ENCODE peak calls at places on chromosomes 7 and 10, in five cellular contexts. H is uterus, E is astrocyte of the spinal cord, N is AG08395, Z is T-helper 2 cell. Y is an unnamed sample.

GRCh38 chr7:92608380-92609322 is 18.5 kb upstream of the FAM133B start:
- DNase-seq in E (no peak), H (peak), Z (no peak), N (no peak), Y (no peak)

GRCh38 chr10:24238527-24239247 is 29.7 kb downstream of the KIAA1217 start:
- DNase-seq in H (no peak), Z (no peak), E (no peak), N (no peak), Y (peak)

GRCh38 chr7:27210441-27211083 is 10.7 kb upstream of the HOXA13 start:
- DNase-seq in Z (peak), E (no peak), H (peak), N (peak), Y (no peak)

GRCh38 chr10:87799860-87800259 is 18.2 kb downstream of the ATAD1 start:
- DNase-seq in N (no peak), E (no peak), H (no peak), Z (no peak), Y (no peak)

GRCh38 chr10:100319736-100320135 is 10.3 kb downstream of the PKD2L1 start:
- DNase-seq in Z (no peak), N (no peak), E (no peak), H (no peak), Y (no peak)

GRCh38 chr10:28467615-28468014 is 65.3 kb upstream of the WAC start:
- DNase-seq in N (no peak), H (no peak), Z (no peak), E (no peak), Y (no peak)

GRCh38 chr7:27765856-27766255 is 25.9 kb downstream of the TAX1BP1 start:
- DNase-seq in E (no peak), N (no peak), H (no peak), Z (no peak), Y (no peak)

GRCh38 chr7:107463139-107464078 is 6.4 kb upstream of the GPR22 start:
- DNase-seq in H (peak), E (peak), Z (peak), N (peak), Y (peak)

GRCh38 chr10:3220853-3221252 is 48.3 kb upstream of the PITRM1 start:
- DNase-seq in N (peak), H (no peak), E (peak), Z (no peak), Y (no peak)

GRCh38 chr7:111987115-111987826 is 218.9 kb downstream of the DOCK4 start:
- DNase-seq in H (no peak), E (peak), Z (no peak), N (peak), Y (no peak)

Y was measured in NCI-H526 treated with DMSO at 0.1 percent for 48 hours.